ENCODE peak calls at places on chromosomes 16 and 17, in ten cellular contexts. O, V, M, I, G, S, Z, J, T and L are unnamed samples. For H3K4me1, the result is how much of the 10 kb centered on the place peaks cover.

GRCh38 chr17:44362964-44363612 is 565 bp downstream of the FAM171A2 start:
- DNase-seq in M (no peak), Z (no peak), G (no peak), J (peak), S (no peak), T (no peak), V (peak), O (no peak), I (no peak), L (no peak)

GRCh38 chr16:28126684-28127620 is 63.4 kb upstream of the GSG1L start:
- DNase-seq in T (no peak), M (no peak), S (no peak), G (no peak), O (no peak), I (no peak), V (no peak), J (no peak), Z (no peak), L (no peak)

GRCh38 chr16:31870809-31871208 is 2.8 kb upstream of the ZNF267 start:
- DNase-seq in T (no peak), M (no peak), I (no peak), G (no peak), O (no peak), J (no peak), Z (no peak), S (no peak), V (no peak), L (no peak)

GRCh38 chr17:42521036-42521435 is 15.0 kb upstream of the NAGLU start:
- DNase-seq in V (no peak), T (no peak), M (no peak), O (no peak), S (no peak), Z (no peak), G (no peak), I (no peak), J (peak), L (no peak)

GRCh38 chr16:79607587-79607986 is 7.0 kb upstream of the MAF start:
- DNase-seq in V (no peak), I (no peak), M (no peak), O (no peak), Z (no peak), S (no peak), T (no peak), G (no peak), J (no peak), L (no peak)

GRCh38 chr17:66727634-66728570 is 107.0 kb upstream of the CACNG5 start:
- DNase-seq in S (peak), G (peak), I (peak), M (peak), Z (no peak), T (peak), V (peak), O (no peak), J (peak), L (peak)

GRCh38 chr17:51718945-51719344 is 439.6 kb downstream of the CA10 start:
- DNase-seq in T (no peak), Z (no peak), G (no peak), V (no peak), O (no peak), J (no peak), S (no peak), I (no peak), M (no peak), L (no peak)

GRCh38 chr16:16109453-16110110 is 113.7 kb downstream of the ABCC6 start:
- DNase-seq in O (no peak), M (peak), S (no peak), T (no peak), V (no peak), I (no peak), J (no peak), Z (no peak), G (no peak), L (no peak)

GRCh38 chr17:18235743-18236256 is 10.4 kb downstream of the LLGL1 start:
- DNase-seq in O (no peak), S (no peak), I (no peak), G (peak), Z (no peak), J (no peak), T (no peak), M (no peak), V (no peak), L (no peak)

GRCh38 chr17:58265266-58265665 is 15.5 kb downstream of the MPO start:
- DNase-seq in M (no peak), O (no peak), J (no peak), G (no peak), T (no peak), V (no peak), I (no peak), Z (no peak), S (no peak), L (no peak)

GRCh38 chr16:81266680-81267095 is 28.2 kb downstream of the BCO1 start:
- DNase-seq in V (no peak), T (peak), S (no peak), G (no peak), Z (no peak), I (no peak), O (no peak), M (no peak), J (no peak), L (peak)

GRCh38 chr17:75898065-75898464 is 1.3 kb upstream of the TRIM65 start:
- DNase-seq in Z (no peak), O (no peak), J (no peak), I (no peak), T (no peak), M (no peak), V (no peak), S (no peak), G (no peak), L (no peak)

GRCh38 chr16:88303890-88304819 is 78.6 kb upstream of the ZNF469 start:
- DNase-seq in J (peak), O (no peak), S (no peak), I (no peak), V (no peak), G (peak), Z (no peak), T (no peak), M (peak), L (no peak)

DNA sequence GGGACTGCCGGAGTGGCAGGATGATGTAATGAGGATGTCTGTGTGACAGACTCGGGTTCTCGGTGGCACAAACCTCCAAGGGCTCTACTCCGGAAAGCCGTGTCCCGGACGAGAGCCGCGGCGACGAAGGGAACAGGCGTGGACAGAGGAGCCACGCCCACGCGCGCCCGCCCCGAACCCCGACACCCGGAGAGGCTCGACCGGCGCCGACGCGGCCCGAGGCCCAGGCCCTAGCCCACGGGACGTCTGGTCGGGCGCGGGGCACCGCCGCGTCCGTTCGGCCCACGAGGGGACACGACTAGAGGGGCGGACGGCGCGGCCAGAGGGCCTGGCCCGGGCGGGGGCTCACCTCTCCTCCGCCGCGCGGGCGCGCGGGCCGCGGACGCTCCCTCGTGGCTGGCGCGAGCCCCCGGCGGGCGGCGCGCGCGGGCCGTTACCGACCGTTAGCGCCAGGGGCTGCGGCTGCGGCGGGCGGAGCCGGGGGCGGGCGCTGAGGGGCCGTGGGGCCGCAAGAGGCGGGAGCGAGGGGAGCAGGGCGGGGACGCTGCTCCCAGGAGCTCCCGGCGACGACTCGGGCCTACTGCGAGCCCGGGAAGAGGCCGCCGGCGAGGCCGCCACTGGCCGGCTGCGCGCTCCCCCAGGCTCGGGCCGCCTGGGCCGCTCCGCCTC is 2.1 kb upstream of the IRX5 start:
- DNase-seq in T (no peak), J (no peak), M (peak), V (peak), G (peak), Z (no peak), S (no peak), I (peak), O (no peak), L (peak)
- TF ChIP-seq CTCF in T (no peak), J (peak), M (no peak), V (peak), G (no peak), Z (no peak), S (no peak), I (peak), O (no peak), L (no peak)

DNA sequence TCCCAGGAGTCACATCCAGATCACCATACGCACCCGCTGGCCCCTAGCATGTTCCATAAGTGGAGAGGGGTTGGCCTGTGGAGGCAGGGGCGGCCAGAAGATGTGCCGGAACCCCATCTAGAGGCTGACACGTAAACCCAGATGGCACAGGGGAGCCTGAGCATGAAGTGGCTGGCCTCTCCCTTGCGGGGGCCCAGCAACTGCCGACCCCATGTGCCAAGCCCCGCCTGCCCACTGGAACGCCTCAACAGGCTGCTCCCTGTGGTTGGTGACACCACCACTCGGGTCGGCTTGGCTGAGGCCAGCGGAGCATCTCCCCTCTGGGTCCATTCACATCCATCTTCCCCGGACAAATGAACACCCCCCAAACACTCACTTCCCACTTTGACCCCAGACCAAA is 9.5 kb downstream of the BCAR1 start:
- DNase-seq in M (no peak), J (no peak), Z (no peak), S (no peak), V (no peak), G (no peak), T (no peak), I (no peak), O (no peak), L (no peak)
- H3K4me1 ChIP-seq in M (half or more), J (under half), Z (under half), S (half or more), V (half or more), G (under half), T (under half), I (under half), O (under half), L (half or more)

GRCh38 chr17:60392845-60393702 is 1.1 kb upstream of the USP32 start:
- DNase-seq in Z (peak), T (peak), V (peak), O (no peak), G (peak), M (peak), S (peak), I (peak), J (no peak), L (peak)
- TF ChIP-seq POLR2A in Z (no peak), T (no peak), V (peak), O (no peak), G (no peak), M (no peak), S (no peak), I (no peak), J (no peak), L (no peak)

GRCh38 chr17:35981908-35982330 is 622 bp upstream of the CCL16 start:
- DNase-seq in S (no peak), Z (no peak), T (peak), O (no peak), I (no peak), V (peak), J (no peak), G (no peak), M (no peak), L (no peak)
- TF ChIP-seq CTCF in S (peak), Z (no peak), T (peak), O (no peak), I (no peak), V (peak), J (no peak), G (no peak), M (no peak), L (no peak)

DNA sequence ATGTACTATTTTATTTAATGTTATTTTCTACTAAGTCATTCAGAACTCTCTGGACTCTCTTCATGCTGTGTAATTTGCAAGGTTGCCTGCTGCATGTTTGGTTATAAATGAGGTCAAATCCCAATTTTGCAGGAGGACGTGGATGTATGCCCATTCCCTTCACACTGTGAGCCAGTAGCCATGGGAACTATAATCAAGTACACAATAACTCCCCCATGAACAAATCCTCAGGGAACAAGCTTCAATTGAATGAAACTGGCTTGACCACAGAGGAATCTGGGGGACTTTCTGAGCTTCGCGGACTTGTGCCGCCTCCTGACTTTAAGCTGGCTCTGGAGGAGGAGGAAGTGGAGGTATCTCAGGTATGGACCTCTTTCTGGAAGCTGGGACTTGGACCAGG is 14.6 kb upstream of the KCTD13 start:
- DNase-seq in I (no peak), J (peak), Z (no peak), V (no peak), S (no peak), O (no peak), T (no peak), M (no peak), G (no peak), L (no peak)
- H3K4me1 ChIP-seq in I (under half), J (under half), Z (under half), V (under half), S (under half), O (under half), T (under half), M (under half), G (under half), L (under half)

DNA sequence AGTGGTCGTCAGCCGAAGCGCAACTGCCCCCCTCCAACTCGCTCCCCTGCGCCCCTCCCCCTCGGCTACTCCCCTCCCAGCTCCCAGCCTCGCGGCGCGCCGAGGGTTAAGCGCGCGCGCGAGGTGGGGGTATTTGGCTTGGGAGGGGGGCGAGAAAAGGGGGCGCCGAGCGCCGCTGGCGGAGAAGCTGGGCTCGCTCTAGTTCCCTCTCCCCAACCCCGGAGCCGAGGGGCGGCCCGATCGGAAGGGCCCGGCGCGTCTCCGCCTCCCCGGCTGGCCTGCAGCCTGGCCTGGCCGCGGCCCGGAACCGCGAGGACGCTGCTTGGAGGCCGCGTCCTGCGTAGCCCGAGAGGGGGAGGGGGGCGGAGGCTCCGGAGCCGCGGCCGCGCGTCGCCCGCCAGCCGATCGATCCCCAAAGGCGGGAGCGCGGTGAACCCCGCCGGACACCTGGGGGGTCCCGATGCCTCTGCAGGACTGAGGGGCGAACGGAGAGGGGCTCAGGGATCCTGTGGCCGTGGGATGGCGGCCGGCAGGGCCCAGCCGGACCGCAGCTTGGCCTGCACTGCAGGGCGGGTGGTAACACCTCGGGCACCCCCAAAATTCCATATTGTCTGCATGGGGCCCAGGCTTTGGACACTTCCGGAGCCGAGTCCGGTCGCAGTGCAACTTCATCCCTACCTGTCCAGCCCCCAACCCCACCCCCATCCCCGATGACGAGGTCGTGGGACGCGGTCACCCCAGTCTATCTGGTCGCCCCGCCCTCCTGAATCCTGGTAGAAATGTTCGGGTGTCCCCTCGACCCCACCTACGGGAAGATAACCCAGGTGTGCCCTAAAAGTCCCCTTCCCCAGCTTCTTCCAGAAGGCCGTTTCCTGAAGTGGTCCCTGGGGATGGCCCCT is 4.9 kb upstream of the CBX4 start:
- DNase-seq in V (no peak), O (no peak), Z (no peak), M (peak), S (no peak), I (no peak), G (no peak), J (peak), T (peak), L (peak)
- TF ChIP-seq POLR2A in V (no peak), O (no peak), Z (peak), M (peak), S (no peak), I (no peak), G (no peak), J (peak), T (peak), L (no peak)

DNA sequence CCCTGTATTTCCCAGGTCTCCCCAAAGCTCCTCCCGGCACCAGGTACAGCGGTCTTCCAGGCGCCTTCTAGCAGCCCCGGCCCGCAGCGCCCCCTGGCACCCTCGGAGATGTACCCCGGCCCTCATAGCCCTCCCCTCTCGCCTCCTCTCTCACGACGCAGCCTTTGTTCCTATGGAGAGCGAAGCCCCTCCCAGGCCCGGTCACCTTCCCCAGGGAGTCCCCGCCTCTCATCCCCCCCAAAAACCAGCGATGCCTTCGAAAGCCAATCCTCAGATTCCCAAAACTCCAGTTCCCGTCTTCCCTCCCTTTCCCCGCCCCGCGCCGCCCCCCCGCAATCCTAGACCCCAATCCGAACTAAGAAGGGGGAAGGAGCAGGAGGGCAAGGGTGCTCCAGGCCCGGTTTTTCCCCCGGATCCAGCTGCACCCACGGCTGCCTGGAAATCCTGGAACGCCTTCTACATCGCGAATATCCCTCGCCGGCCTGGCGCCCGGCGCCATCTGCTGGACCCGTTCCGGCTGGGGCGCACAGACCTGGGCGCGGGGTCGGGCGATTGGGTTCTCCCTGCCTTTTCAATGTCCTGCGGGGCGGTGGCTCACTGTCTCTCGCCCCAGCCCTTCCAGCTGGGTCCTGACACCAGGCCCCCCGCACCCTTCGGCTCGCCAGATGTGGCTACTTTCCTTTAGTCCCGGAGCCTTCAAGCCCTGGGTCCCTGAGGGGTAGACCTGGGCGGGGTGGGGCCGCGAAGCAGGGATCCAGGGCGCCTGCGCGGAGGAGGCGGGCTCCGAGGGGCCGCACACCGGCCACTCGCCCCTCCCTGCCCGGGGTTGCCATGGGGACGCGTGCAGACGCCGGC is at the start of gene DNAH2:
- DNase-seq in O (no peak), J (peak), M (peak), V (peak), T (peak), I (peak), S (peak), G (peak), Z (peak), L (peak)
- TF ChIP-seq CTCF in O (peak), J (peak), M (peak), V (peak), T (peak), I (peak), S (peak), G (peak), Z (no peak), L (no peak)

GRCh38 chr17:28726912-28727726 is 1.1 kb upstream of the TLCD1 start:
- DNase-seq in V (peak), I (peak), M (peak), O (no peak), T (peak), J (peak), S (peak), G (peak), Z (peak), L (peak)
- H3K4me1 ChIP-seq in V (half or more), I (under half), M (under half), O (under half), T (under half), J (under half), S (under half), G (under half), Z (under half), L (half or more)